ENCODE peak calls at places on chromosomes 12 and 14, in eight cellular contexts. One of them, this sample, is unnamed.

GRCh38 chr12:106063826-106064575 is 74.8 kb downstream of the NUAK1 start:
- DNase-seq in LoVo: no peak
- DNase-seq in astrocyte of the cerebellum: no peak
- DNase-seq in stimulated activated CD4-positive, alpha-beta T cell treated with anti-CD3 and anti-CD28 coated beads, Interleukin-2, amount 100 ng/mL, for 4 hours: no peak
- DNase-seq in HS-27A: no peak
- DNase-seq in ACHN: no peak
- DNase-seq in astrocyte of the spinal cord: no peak
- DNase-seq in neuronal stem cell: no peak
- DNase-seq in this sample: no peak

GRCh38 chr12:97075583-97076268 is 168.7 kb downstream of the NEDD1 start:
- DNase-seq in LoVo: no peak
- DNase-seq in astrocyte of the cerebellum: peak; percentile 28
- DNase-seq in stimulated activated CD4-positive, alpha-beta T cell treated with anti-CD3 and anti-CD28 coated beads, Interleukin-2, amount 100 ng/mL, for 4 hours: no peak
- DNase-seq in HS-27A: no peak
- DNase-seq in ACHN: no peak
- DNase-seq in astrocyte of the spinal cord: peak; percentile 29
- DNase-seq in neuronal stem cell: peak; percentile 23
- DNase-seq in this sample: no peak

GRCh38 chr12:21769311-21769710 is 5.2 kb downstream of the KCNJ8 start:
- DNase-seq in LoVo: no peak
- DNase-seq in astrocyte of the cerebellum: no peak
- DNase-seq in stimulated activated CD4-positive, alpha-beta T cell treated with anti-CD3 and anti-CD28 coated beads, Interleukin-2, amount 100 ng/mL, for 4 hours: no peak
- DNase-seq in HS-27A: no peak
- DNase-seq in ACHN: no peak
- DNase-seq in astrocyte of the spinal cord: no peak
- DNase-seq in neuronal stem cell: no peak
- DNase-seq in this sample: no peak

GRCh38 chr12:98053202-98053601 is 462.2 kb upstream of the TMPO start:
- DNase-seq in LoVo: no peak
- DNase-seq in astrocyte of the cerebellum: no peak
- DNase-seq in stimulated activated CD4-positive, alpha-beta T cell treated with anti-CD3 and anti-CD28 coated beads, Interleukin-2, amount 100 ng/mL, for 4 hours: no peak
- DNase-seq in HS-27A: no peak
- DNase-seq in ACHN: no peak
- DNase-seq in astrocyte of the spinal cord: no peak
- DNase-seq in neuronal stem cell: no peak
- DNase-seq in this sample: no peak

GRCh38 chr14:50229646-50230045 is 1.7 kb downstream of the SOS2 start:
- DNase-seq in LoVo: no peak
- DNase-seq in astrocyte of the cerebellum: no peak
- DNase-seq in stimulated activated CD4-positive, alpha-beta T cell treated with anti-CD3 and anti-CD28 coated beads, Interleukin-2, amount 100 ng/mL, for 4 hours: no peak
- DNase-seq in HS-27A: no peak
- DNase-seq in ACHN: no peak
- DNase-seq in astrocyte of the spinal cord: no peak
- DNase-seq in neuronal stem cell: no peak
- DNase-seq in this sample: no peak

GRCh38 chr12:70557583-70558263 is 79.5 kb downstream of the PTPRB start:
- DNase-seq in LoVo: no peak
- DNase-seq in astrocyte of the cerebellum: no peak
- DNase-seq in stimulated activated CD4-positive, alpha-beta T cell treated with anti-CD3 and anti-CD28 coated beads, Interleukin-2, amount 100 ng/mL, for 4 hours: no peak
- DNase-seq in HS-27A: no peak
- DNase-seq in ACHN: no peak
- DNase-seq in astrocyte of the spinal cord: no peak
- DNase-seq in neuronal stem cell: no peak
- DNase-seq in this sample: no peak

GRCh38 chr14:94373708-94374107 is 14.7 kb downstream of the SERPINA1 start:
- DNase-seq in LoVo: peak; percentile 60
- DNase-seq in astrocyte of the cerebellum: peak; percentile 94
- DNase-seq in stimulated activated CD4-positive, alpha-beta T cell treated with anti-CD3 and anti-CD28 coated beads, Interleukin-2, amount 100 ng/mL, for 4 hours: no peak
- DNase-seq in HS-27A: peak; percentile 62
- DNase-seq in ACHN: peak; percentile 90
- DNase-seq in astrocyte of the spinal cord: peak; percentile 96
- DNase-seq in neuronal stem cell: no peak
- DNase-seq in this sample: peak; percentile 92

GRCh38 chr12:121443911-121444841 is 44.3 kb downstream of the RNF34 start:
- DNase-seq in LoVo: no peak
- DNase-seq in astrocyte of the cerebellum: no peak
- DNase-seq in stimulated activated CD4-positive, alpha-beta T cell treated with anti-CD3 and anti-CD28 coated beads, Interleukin-2, amount 100 ng/mL, for 4 hours: no peak
- DNase-seq in HS-27A: no peak
- DNase-seq in ACHN: no peak
- DNase-seq in astrocyte of the spinal cord: no peak
- DNase-seq in neuronal stem cell: no peak
- DNase-seq in this sample: no peak

GRCh38 chr12:15956413-15957185 is 45.5 kb downstream of the DERA start:
- DNase-seq in LoVo: peak; percentile 65
- DNase-seq in astrocyte of the cerebellum: no peak
- DNase-seq in stimulated activated CD4-positive, alpha-beta T cell treated with anti-CD3 and anti-CD28 coated beads, Interleukin-2, amount 100 ng/mL, for 4 hours: no peak
- DNase-seq in HS-27A: no peak
- DNase-seq in ACHN: peak; percentile 98
- DNase-seq in astrocyte of the spinal cord: no peak
- DNase-seq in neuronal stem cell: no peak
- DNase-seq in this sample: no peak

GRCh38 chr14:63857467-63858030 is 4.7 kb downstream of the SYNE2 start:
- DNase-seq in LoVo: no peak
- DNase-seq in astrocyte of the cerebellum: no peak
- DNase-seq in stimulated activated CD4-positive, alpha-beta T cell treated with anti-CD3 and anti-CD28 coated beads, Interleukin-2, amount 100 ng/mL, for 4 hours: peak; percentile 32
- DNase-seq in HS-27A: no peak
- DNase-seq in ACHN: no peak
- DNase-seq in astrocyte of the spinal cord: no peak
- DNase-seq in neuronal stem cell: no peak
- DNase-seq in this sample: no peak

GRCh38 chr14:32256606-32257005 is 53.5 kb upstream of the RNU6-8 start:
- DNase-seq in LoVo: no peak
- DNase-seq in astrocyte of the cerebellum: no peak
- DNase-seq in stimulated activated CD4-positive, alpha-beta T cell treated with anti-CD3 and anti-CD28 coated beads, Interleukin-2, amount 100 ng/mL, for 4 hours: no peak
- DNase-seq in HS-27A: no peak
- DNase-seq in ACHN: no peak
- DNase-seq in astrocyte of the spinal cord: peak; percentile 24
- DNase-seq in neuronal stem cell: no peak
- DNase-seq in this sample: peak; percentile 18

GRCh38 chr12:115075552-115076170 is 391.7 kb upstream of the TBX3 start:
- DNase-seq in LoVo: no peak
- DNase-seq in astrocyte of the cerebellum: no peak
- DNase-seq in stimulated activated CD4-positive, alpha-beta T cell treated with anti-CD3 and anti-CD28 coated beads, Interleukin-2, amount 100 ng/mL, for 4 hours: no peak
- DNase-seq in HS-27A: no peak
- DNase-seq in ACHN: no peak
- DNase-seq in astrocyte of the spinal cord: no peak
- DNase-seq in neuronal stem cell: no peak
- DNase-seq in this sample: no peak

GRCh38 chr12:23093488-23093887 is 468.5 kb downstream of the ETNK1 start:
- DNase-seq in LoVo: no peak
- DNase-seq in astrocyte of the cerebellum: no peak
- DNase-seq in stimulated activated CD4-positive, alpha-beta T cell treated with anti-CD3 and anti-CD28 coated beads, Interleukin-2, amount 100 ng/mL, for 4 hours: no peak
- DNase-seq in HS-27A: no peak
- DNase-seq in ACHN: no peak
- DNase-seq in astrocyte of the spinal cord: no peak
- DNase-seq in neuronal stem cell: no peak
- DNase-seq in this sample: no peak

GRCh38 chr12:127355061-127355820 is 911.7 kb upstream of the TMEM132C start:
- DNase-seq in LoVo: no peak
- DNase-seq in astrocyte of the cerebellum: no peak
- DNase-seq in stimulated activated CD4-positive, alpha-beta T cell treated with anti-CD3 and anti-CD28 coated beads, Interleukin-2, amount 100 ng/mL, for 4 hours: no peak
- DNase-seq in HS-27A: no peak
- DNase-seq in ACHN: peak; percentile 53
- DNase-seq in astrocyte of the spinal cord: peak; percentile 4
- DNase-seq in neuronal stem cell: no peak
- DNase-seq in this sample: no peak

GRCh38 chr12:90915353-90915752 is 39.6 kb downstream of the CCER1 start:
- DNase-seq in LoVo: no peak
- DNase-seq in astrocyte of the cerebellum: no peak
- DNase-seq in stimulated activated CD4-positive, alpha-beta T cell treated with anti-CD3 and anti-CD28 coated beads, Interleukin-2, amount 100 ng/mL, for 4 hours: no peak
- DNase-seq in HS-27A: no peak
- DNase-seq in ACHN: no peak
- DNase-seq in astrocyte of the spinal cord: no peak
- DNase-seq in neuronal stem cell: no peak
- DNase-seq in this sample: no peak

GRCh38 chr14:68651652-68652432 is 141.0 kb downstream of the ZFP36L1 start:
- DNase-seq in LoVo: no peak
- DNase-seq in astrocyte of the cerebellum: no peak
- DNase-seq in stimulated activated CD4-positive, alpha-beta T cell treated with anti-CD3 and anti-CD28 coated beads, Interleukin-2, amount 100 ng/mL, for 4 hours: no peak
- DNase-seq in HS-27A: no peak
- DNase-seq in ACHN: no peak
- DNase-seq in astrocyte of the spinal cord: no peak
- DNase-seq in neuronal stem cell: no peak
- DNase-seq in this sample: peak; percentile 92

GRCh38 chr12:5318874-5319273 is 113.0 kb upstream of the NTF3 start:
- DNase-seq in LoVo: peak; percentile 69
- DNase-seq in astrocyte of the cerebellum: no peak
- DNase-seq in stimulated activated CD4-positive, alpha-beta T cell treated with anti-CD3 and anti-CD28 coated beads, Interleukin-2, amount 100 ng/mL, for 4 hours: no peak
- DNase-seq in HS-27A: peak; percentile 36
- DNase-seq in ACHN: peak; percentile 62
- DNase-seq in astrocyte of the spinal cord: peak; percentile 10
- DNase-seq in neuronal stem cell: no peak
- DNase-seq in this sample: peak; percentile 27

GRCh38 chr12:43882578-43883178 is 46.8 kb downstream of the TMEM117 start:
- DNase-seq in LoVo: peak; percentile 66
- DNase-seq in astrocyte of the cerebellum: peak; percentile 61
- DNase-seq in stimulated activated CD4-positive, alpha-beta T cell treated with anti-CD3 and anti-CD28 coated beads, Interleukin-2, amount 100 ng/mL, for 4 hours: peak; percentile 7
- DNase-seq in HS-27A: peak; percentile 17
- DNase-seq in ACHN: peak; percentile 76
- DNase-seq in astrocyte of the spinal cord: peak; percentile 65
- DNase-seq in neuronal stem cell: peak; percentile 17
- DNase-seq in this sample: peak; percentile 54

GRCh38 chr12:92649511-92650227 is 53.1 kb upstream of the PLEKHG7 start:
- DNase-seq in LoVo: peak; percentile 59
- DNase-seq in astrocyte of the cerebellum: peak; percentile 65
- DNase-seq in stimulated activated CD4-positive, alpha-beta T cell treated with anti-CD3 and anti-CD28 coated beads, Interleukin-2, amount 100 ng/mL, for 4 hours: peak; percentile 58
- DNase-seq in HS-27A: peak; percentile 64
- DNase-seq in ACHN: peak; percentile 79
- DNase-seq in astrocyte of the spinal cord: peak; percentile 83
- DNase-seq in neuronal stem cell: peak; percentile 73
- DNase-seq in this sample: peak; percentile 76

GRCh38 chr14:68598621-68599447 is 194.0 kb downstream of the ZFP36L1 start:
- DNase-seq in LoVo: peak; percentile 93
- DNase-seq in astrocyte of the cerebellum: peak; percentile 94
- DNase-seq in stimulated activated CD4-positive, alpha-beta T cell treated with anti-CD3 and anti-CD28 coated beads, Interleukin-2, amount 100 ng/mL, for 4 hours: no peak
- DNase-seq in HS-27A: no peak
- DNase-seq in ACHN: no peak
- DNase-seq in astrocyte of the spinal cord: peak; percentile 98
- DNase-seq in neuronal stem cell: no peak
- DNase-seq in this sample: peak; percentile 86

GRCh38 chr12:113910751-113911272 is 55.3 kb downstream of the RBM19 start:
- DNase-seq in LoVo: no peak
- DNase-seq in astrocyte of the cerebellum: no peak
- DNase-seq in stimulated activated CD4-positive, alpha-beta T cell treated with anti-CD3 and anti-CD28 coated beads, Interleukin-2, amount 100 ng/mL, for 4 hours: no peak
- DNase-seq in HS-27A: no peak
- DNase-seq in ACHN: no peak
- DNase-seq in astrocyte of the spinal cord: no peak
- DNase-seq in neuronal stem cell: no peak
- DNase-seq in this sample: no peak

GRCh38 chr14:94536836-94537235 is 24.4 kb upstream of the SERPINA4 start:
- DNase-seq in LoVo: no peak
- DNase-seq in astrocyte of the cerebellum: no peak
- DNase-seq in stimulated activated CD4-positive, alpha-beta T cell treated with anti-CD3 and anti-CD28 coated beads, Interleukin-2, amount 100 ng/mL, for 4 hours: no peak
- DNase-seq in HS-27A: no peak
- DNase-seq in ACHN: peak; percentile 18
- DNase-seq in astrocyte of the spinal cord: peak; percentile 11
- DNase-seq in neuronal stem cell: no peak
- DNase-seq in this sample: no peak

GRCh38 chr12:13592063-13592942 is 389.1 kb downstream of the GRIN2B start:
- DNase-seq in LoVo: no peak
- DNase-seq in astrocyte of the cerebellum: no peak
- DNase-seq in stimulated activated CD4-positive, alpha-beta T cell treated with anti-CD3 and anti-CD28 coated beads, Interleukin-2, amount 100 ng/mL, for 4 hours: no peak
- DNase-seq in HS-27A: no peak
- DNase-seq in ACHN: no peak
- DNase-seq in astrocyte of the spinal cord: no peak
- DNase-seq in neuronal stem cell: no peak
- DNase-seq in this sample: no peak

GRCh38 chr12:46627686-46628085 is 198.1 kb downstream of the SLC38A4 start:
- DNase-seq in LoVo: no peak
- DNase-seq in astrocyte of the cerebellum: no peak
- DNase-seq in stimulated activated CD4-positive, alpha-beta T cell treated with anti-CD3 and anti-CD28 coated beads, Interleukin-2, amount 100 ng/mL, for 4 hours: no peak
- DNase-seq in HS-27A: no peak
- DNase-seq in ACHN: peak; percentile 86
- DNase-seq in astrocyte of the spinal cord: no peak
- DNase-seq in neuronal stem cell: no peak
- DNase-seq in this sample: no peak

GRCh38 chr14:63435838-63436237 is 107.3 kb downstream of the PPP2R5E start:
- DNase-seq in LoVo: no peak
- DNase-seq in astrocyte of the cerebellum: peak; percentile 16
- DNase-seq in stimulated activated CD4-positive, alpha-beta T cell treated with anti-CD3 and anti-CD28 coated beads, Interleukin-2, amount 100 ng/mL, for 4 hours: no peak
- DNase-seq in HS-27A: no peak
- DNase-seq in ACHN: no peak
- DNase-seq in astrocyte of the spinal cord: peak; percentile 52
- DNase-seq in neuronal stem cell: no peak
- DNase-seq in this sample: peak; percentile 76

GRCh38 chr12:6567112-6567680 is 895 bp downstream of the NOP2 start:
- DNase-seq in LoVo: no peak
- DNase-seq in astrocyte of the cerebellum: no peak
- DNase-seq in stimulated activated CD4-positive, alpha-beta T cell treated with anti-CD3 and anti-CD28 coated beads, Interleukin-2, amount 100 ng/mL, for 4 hours: no peak
- DNase-seq in HS-27A: no peak
- DNase-seq in ACHN: peak; percentile 37
- DNase-seq in astrocyte of the spinal cord: no peak
- DNase-seq in neuronal stem cell: no peak
- DNase-seq in this sample: no peak

GRCh38 chr12:122227341-122227740 is 1.5 kb upstream of the DIABLO start:
- DNase-seq in LoVo: no peak
- DNase-seq in astrocyte of the cerebellum: no peak
- DNase-seq in stimulated activated CD4-positive, alpha-beta T cell treated with anti-CD3 and anti-CD28 coated beads, Interleukin-2, amount 100 ng/mL, for 4 hours: no peak
- DNase-seq in HS-27A: no peak
- DNase-seq in ACHN: no peak
- DNase-seq in astrocyte of the spinal cord: no peak
- DNase-seq in neuronal stem cell: no peak
- DNase-seq in this sample: no peak

GRCh38 chr14:101404426-101405170 is 156.7 kb upstream of the DIO3 start:
- DNase-seq in LoVo: no peak
- DNase-seq in astrocyte of the cerebellum: no peak
- DNase-seq in stimulated activated CD4-positive, alpha-beta T cell treated with anti-CD3 and anti-CD28 coated beads, Interleukin-2, amount 100 ng/mL, for 4 hours: no peak
- DNase-seq in HS-27A: no peak
- DNase-seq in ACHN: no peak
- DNase-seq in astrocyte of the spinal cord: no peak
- DNase-seq in neuronal stem cell: no peak
- DNase-seq in this sample: no peak

GRCh38 chr14:28681681-28682080 is 84.9 kb upstream of the FOXG1 start:
- DNase-seq in LoVo: no peak
- DNase-seq in astrocyte of the cerebellum: no peak
- DNase-seq in stimulated activated CD4-positive, alpha-beta T cell treated with anti-CD3 and anti-CD28 coated beads, Interleukin-2, amount 100 ng/mL, for 4 hours: no peak
- DNase-seq in HS-27A: no peak
- DNase-seq in ACHN: no peak
- DNase-seq in astrocyte of the spinal cord: no peak
- DNase-seq in neuronal stem cell: no peak
- DNase-seq in this sample: no peak

GRCh38 chr14:73239463-73240241 is 2.3 kb downstream of the PAPLN start:
- DNase-seq in LoVo: no peak
- DNase-seq in astrocyte of the cerebellum: peak; percentile 53
- DNase-seq in stimulated activated CD4-positive, alpha-beta T cell treated with anti-CD3 and anti-CD28 coated beads, Interleukin-2, amount 100 ng/mL, for 4 hours: no peak
- DNase-seq in HS-27A: no peak
- DNase-seq in ACHN: peak; percentile 20
- DNase-seq in astrocyte of the spinal cord: peak; percentile 78
- DNase-seq in neuronal stem cell: no peak
- DNase-seq in this sample: no peak

GRCh38 chr12:127819066-127819465 is 447.9 kb upstream of the TMEM132C start:
- DNase-seq in LoVo: no peak
- DNase-seq in astrocyte of the cerebellum: no peak
- DNase-seq in stimulated activated CD4-positive, alpha-beta T cell treated with anti-CD3 and anti-CD28 coated beads, Interleukin-2, amount 100 ng/mL, for 4 hours: no peak
- DNase-seq in HS-27A: no peak
- DNase-seq in ACHN: no peak
- DNase-seq in astrocyte of the spinal cord: no peak
- DNase-seq in neuronal stem cell: no peak
- DNase-seq in this sample: no peak